ENCODE peak calls at places on chromosomes 7 and 10, in eight cellular contexts. E is HCT116, D is neural progenitor cell, G is OCI-LY7, M is GM23338, U is SK-N-SH, K is MM.1S, X is PC-3. H is an unnamed sample.

GRCh38 chr10:33336606-33337334 is 2.3 kb upstream of the NRP1 start:
- DNase-seq in E (no peak), D (peak; percentile 64), G (no peak), M (peak; percentile 65), U (peak; percentile 74), K (no peak), X (peak; percentile 87), H (peak; percentile 53)

GRCh38 chr7:66255533-66256100 is 50.5 kb downstream of the TPST1 start:
- DNase-seq in E (no peak), D (no peak), G (no peak), M (no peak), U (no peak), K (no peak), X (peak; percentile 14), H (no peak)

GRCh38 chr10:125005312-125006187 is 63.6 kb downstream of the ZRANB1 start:
- DNase-seq in E (no peak), D (no peak), G (no peak), M (no peak), U (peak; percentile 32), K (no peak), X (no peak), H (no peak)

GRCh38 chr7:38744746-38745145 is 113.6 kb upstream of the AMPH start:
- DNase-seq in E (no peak), D (no peak), G (no peak), M (no peak), U (no peak), K (no peak), X (peak; percentile 74), H (no peak)

GRCh38 chr10:107727762-107728317 is 563.3 kb upstream of the SORCS1 start:
- DNase-seq in E (no peak), D (no peak), G (no peak), M (no peak), U (peak; percentile 8), K (no peak), X (peak; percentile 48), H (peak; percentile 6)

GRCh38 chr7:5396542-5396941 is 27.1 kb downstream of the TNRC18 start:
- DNase-seq in E (peak; percentile 54), D (no peak), G (peak; percentile 78), M (no peak), U (peak; percentile 63), K (peak; percentile 66), X (peak; percentile 38), H (no peak)

GRCh38 chr7:1758417-1758858 is 88.4 kb downstream of the ELFN1 start:
- DNase-seq in E (peak; percentile 56), D (peak; percentile 64), G (peak; percentile 73), M (peak; percentile 59), U (peak; percentile 80), K (peak; percentile 38), X (peak; percentile 68), H (peak; percentile 43)

GRCh38 chr10:123236122-123236521 is 81.9 kb downstream of the BUB3 start:
- DNase-seq in E (no peak), D (peak; percentile 54), G (no peak), M (peak; percentile 49), U (no peak), K (no peak), X (no peak), H (no peak)

GRCh38 chr10:132690821-132691610 is 94.9 kb downstream of the NKX6-2 start:
- DNase-seq in E (no peak), D (no peak), G (no peak), M (no peak), U (no peak), K (no peak), X (no peak), H (no peak)

GRCh38 chr10:125083576-125083920 is 76.8 kb downstream of the CTBP2 start:
- DNase-seq in E (no peak), D (no peak), G (no peak), M (no peak), U (no peak), K (no peak), X (no peak), H (no peak)

GRCh38 chr7:105854516-105854915 is 21.9 kb downstream of the ATXN7L1 start:
- DNase-seq in E (no peak), D (no peak), G (no peak), M (no peak), U (no peak), K (no peak), X (no peak), H (no peak)

GRCh38 chr10:72242675-72243074 is 26.6 kb upstream of the ASCC1 start:
- DNase-seq in E (no peak), D (no peak), G (no peak), M (peak; percentile 31), U (no peak), K (no peak), X (no peak), H (peak; percentile 49)

GRCh38 chr10:35606423-35606822 is 1.3 kb downstream of the GJD4 start:
- DNase-seq in E (no peak), D (no peak), G (no peak), M (no peak), U (no peak), K (no peak), X (peak; percentile 50), H (no peak)

GRCh38 chr7:38409524-38409923 is 136.1 kb upstream of the TARP start:
- DNase-seq in E (no peak), D (peak; percentile 21), G (no peak), M (peak; percentile 35), U (no peak), K (no peak), X (no peak), H (no peak)

GRCh38 chr7:31775511-31775910 is 88.5 kb downstream of the PPP1R17 start:
- DNase-seq in E (no peak), D (peak; percentile 7), G (no peak), M (peak; percentile 39), U (no peak), K (no peak), X (peak; percentile 54), H (peak; percentile 20)

GRCh38 chr10:63197304-63198092 is 64.4 kb downstream of the NRBF2 start:
- DNase-seq in E (no peak), D (no peak), G (no peak), M (no peak), U (no peak), K (no peak), X (no peak), H (peak; percentile 22)

GRCh38 chr10:30058111-30058510 is 1.3 kb downstream of the JCAD start:
- DNase-seq in E (no peak), D (no peak), G (no peak), M (no peak), U (no peak), K (no peak), X (peak; percentile 4), H (no peak)

GRCh38 chr10:124602646-124603365 is 141.2 kb downstream of the LHPP start:
- DNase-seq in E (no peak), D (no peak), G (no peak), M (no peak), U (no peak), K (no peak), X (no peak), H (no peak)

GRCh38 chr7:108630002-108630401 is 60.3 kb downstream of the DNAJB9 start:
- DNase-seq in E (no peak), D (no peak), G (no peak), M (no peak), U (peak; percentile 14), K (no peak), X (no peak), H (peak; percentile 45)

GRCh38 chr7:114663502-114663901 is 248.9 kb downstream of the FOXP2 start:
- DNase-seq in E (peak; percentile 46), D (peak; percentile 34), G (peak; percentile 1), M (peak; percentile 44), U (no peak), K (peak; percentile 43), X (peak; percentile 52), H (peak; percentile 31)

DNA sequence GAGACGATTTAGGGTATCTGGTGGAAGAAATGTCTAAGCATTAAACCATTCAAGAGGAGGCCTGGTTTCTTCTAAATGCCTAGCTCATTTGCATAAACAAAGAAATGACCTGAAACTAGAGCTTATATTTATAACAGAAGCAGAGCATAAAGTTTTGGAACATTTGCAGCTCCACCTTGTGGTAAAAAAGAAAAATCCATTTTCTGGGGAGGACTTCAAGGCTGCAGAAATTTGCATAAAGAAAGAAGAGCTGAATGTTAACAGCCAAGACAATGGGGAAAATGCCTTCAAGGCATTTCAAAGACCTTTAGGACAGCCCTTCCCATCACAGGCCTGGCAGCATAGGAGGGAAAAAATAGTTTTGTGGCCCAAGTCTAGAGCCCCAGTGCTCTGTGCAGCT is 362.0 kb downstream of the ZNF248 start:
- DNase-seq in E (no peak), D (peak; percentile 9), G (peak; percentile 9), M (no peak), U (no peak), K (peak; percentile 50), X (peak; percentile 94), H (no peak)
- TF ChIP-seq CTCF in E (no peak), D (peak; percentile 48), G (peak; percentile 71), M (no peak), U (peak; percentile 62), K (peak; percentile 35), X (peak; percentile 98), H (peak; percentile 22)

GRCh38 chr10:79071535-79071923 is 2.8 kb downstream of the ZMIZ1 start:
- DNase-seq in E (no peak), D (no peak), G (no peak), M (peak; percentile 39), U (no peak), K (no peak), X (no peak), H (no peak)
- H3K4me1 ChIP-seq in E (peaks cover 64% of the 10 kb centered on the region), D (peaks cover 32% of the 10 kb centered on the region), G (peaks cover 23% of the 10 kb centered on the region), M (peaks cover 37% of the 10 kb centered on the region), U (peaks cover 19% of the 10 kb centered on the region), K (peaks cover 4% of the 10 kb centered on the region), X (peaks cover 43% of the 10 kb centered on the region), H (peaks cover 62% of the 10 kb centered on the region)

DNA sequence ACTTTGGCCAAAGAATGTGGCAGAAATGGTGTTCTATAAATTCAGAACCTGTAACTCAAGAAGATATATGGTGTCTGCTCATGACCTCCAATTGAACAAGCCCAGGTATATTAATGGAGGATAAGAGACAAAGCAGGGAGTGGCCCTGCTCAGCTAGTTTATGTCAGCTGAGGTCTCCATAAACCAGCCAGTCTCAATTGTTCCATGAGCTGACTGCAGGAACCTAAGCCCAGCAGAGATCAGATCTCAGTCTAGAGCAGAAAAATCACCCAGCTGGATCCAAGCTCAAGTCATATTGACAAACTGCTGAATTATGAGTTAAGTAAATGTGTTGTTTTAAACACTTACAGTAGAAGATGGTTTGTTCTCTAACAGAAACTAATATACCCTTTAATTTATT is 105.5 kb upstream of the SGCE start:
- DNase-seq in E (no peak), D (no peak), G (no peak), M (no peak), U (no peak), K (no peak), X (peak; percentile 4), H (peak; percentile 25)
- TF ChIP-seq EZH2phosphoT487 in E (no peak), D (no peak), G (no peak), M (no peak), U (no peak), K (no peak), X (no peak), H (no peak)

GRCh38 chr10:117078168-117078837 is 59.8 kb downstream of the VAX1 start:
- DNase-seq in E (peak; percentile 92), D (no peak), G (no peak), M (no peak), U (no peak), K (no peak), X (peak; percentile 81), H (no peak)

GRCh38 chr10:117071293-117072050 is 66.5 kb upstream of the SHTN1 start:
- DNase-seq in E (no peak), D (no peak), G (no peak), M (no peak), U (no peak), K (no peak), X (no peak), H (no peak)

GRCh38 chr10:117075064-117075463 is 63.0 kb downstream of the VAX1 start:
- DNase-seq in E (no peak), D (no peak), G (no peak), M (no peak), U (no peak), K (no peak), X (peak; percentile 56), H (peak; percentile 5)

GRCh38 chr10:117074621-117075020 is 63.4 kb downstream of the VAX1 start:
- DNase-seq in E (peak; percentile 52), D (peak; percentile 33), G (no peak), M (peak; percentile 51), U (no peak), K (no peak), X (peak; percentile 48), H (peak; percentile 42)
- TF ChIP-seq CTCF in E (peak; percentile 88), D (peak; percentile 33), G (no peak), M (peak; percentile 61), U (peak; percentile 19), K (no peak), X (peak; percentile 50), H (peak; percentile 36)